ENCODE peak calls at places on chromosomes 1 and 21, in ten cellular contexts. One of them, this sample, is unnamed.

GRCh38 chr1:67814121-67814772 is 19.0 kb downstream of the GNG12 start:
- DNase-seq in NAMALWA: no peak
- DNase-seq in Calu3: no peak
- DNase-seq in fibroblast of lung: peak
- DNase-seq in NCI-H1092 treated with DMSO at 0.1 percent for 48 hours: no peak
- DNase-seq in stimulated activated CD4-positive, alpha-beta T cell treated with anti-CD3 and anti-CD28 coated beads, Interleukin-4, amount 100 ng/mL, for 1 hour: no peak
- DNase-seq in posterior vena cava: no peak
- DNase-seq in RCC 7860: no peak
- DNase-seq in HT-29: peak
- DNase-seq in iPS-NIHi11: no peak
- DNase-seq in this sample: no peak

GRCh38 chr1:78833491-78833890 is 173.0 kb downstream of the ADGRL4 start:
- DNase-seq in NAMALWA: no peak
- DNase-seq in Calu3: peak
- DNase-seq in fibroblast of lung: peak
- DNase-seq in NCI-H1092 treated with DMSO at 0.1 percent for 48 hours: no peak
- DNase-seq in stimulated activated CD4-positive, alpha-beta T cell treated with anti-CD3 and anti-CD28 coated beads, Interleukin-4, amount 100 ng/mL, for 1 hour: no peak
- DNase-seq in posterior vena cava: no peak
- DNase-seq in RCC 7860: peak
- DNase-seq in HT-29: peak
- DNase-seq in iPS-NIHi11: no peak
- DNase-seq in this sample: peak

GRCh38 chr1:157137051-157137772 is 983 bp downstream of the ETV3 start:
- DNase-seq in NAMALWA: peak
- DNase-seq in Calu3: peak
- DNase-seq in fibroblast of lung: peak
- DNase-seq in NCI-H1092 treated with DMSO at 0.1 percent for 48 hours: no peak
- DNase-seq in stimulated activated CD4-positive, alpha-beta T cell treated with anti-CD3 and anti-CD28 coated beads, Interleukin-4, amount 100 ng/mL, for 1 hour: no peak
- DNase-seq in posterior vena cava: no peak
- DNase-seq in RCC 7860: no peak
- DNase-seq in HT-29: peak
- DNase-seq in iPS-NIHi11: peak
- DNase-seq in this sample: no peak

GRCh38 chr21:42056996-42057689 is 14.0 kb upstream of the UMODL1 start:
- DNase-seq in NAMALWA: no peak
- DNase-seq in Calu3: peak
- DNase-seq in fibroblast of lung: peak
- DNase-seq in NCI-H1092 treated with DMSO at 0.1 percent for 48 hours: peak
- DNase-seq in stimulated activated CD4-positive, alpha-beta T cell treated with anti-CD3 and anti-CD28 coated beads, Interleukin-4, amount 100 ng/mL, for 1 hour: no peak
- DNase-seq in posterior vena cava: peak
- DNase-seq in RCC 7860: no peak
- DNase-seq in HT-29: peak
- DNase-seq in iPS-NIHi11: no peak
- DNase-seq in this sample: no peak

GRCh38 chr1:54245501-54245900 is 45.5 kb downstream of the MRPL37 start:
- DNase-seq in NAMALWA: no peak
- DNase-seq in Calu3: no peak
- DNase-seq in fibroblast of lung: no peak
- DNase-seq in NCI-H1092 treated with DMSO at 0.1 percent for 48 hours: no peak
- DNase-seq in stimulated activated CD4-positive, alpha-beta T cell treated with anti-CD3 and anti-CD28 coated beads, Interleukin-4, amount 100 ng/mL, for 1 hour: no peak
- DNase-seq in posterior vena cava: no peak
- DNase-seq in RCC 7860: peak
- DNase-seq in HT-29: no peak
- DNase-seq in iPS-NIHi11: no peak
- DNase-seq in this sample: no peak

GRCh38 chr1:64539808-64540207 is 69.9 kb downstream of the CACHD1 start:
- DNase-seq in NAMALWA: no peak
- DNase-seq in Calu3: no peak
- DNase-seq in fibroblast of lung: peak
- DNase-seq in NCI-H1092 treated with DMSO at 0.1 percent for 48 hours: no peak
- DNase-seq in stimulated activated CD4-positive, alpha-beta T cell treated with anti-CD3 and anti-CD28 coated beads, Interleukin-4, amount 100 ng/mL, for 1 hour: no peak
- DNase-seq in posterior vena cava: no peak
- DNase-seq in RCC 7860: peak
- DNase-seq in HT-29: no peak
- DNase-seq in iPS-NIHi11: peak
- DNase-seq in this sample: peak

GRCh38 chr1:61910035-61910434 is 167.8 kb downstream of the PATJ start:
- DNase-seq in NAMALWA: no peak
- DNase-seq in Calu3: no peak
- DNase-seq in fibroblast of lung: no peak
- DNase-seq in NCI-H1092 treated with DMSO at 0.1 percent for 48 hours: no peak
- DNase-seq in stimulated activated CD4-positive, alpha-beta T cell treated with anti-CD3 and anti-CD28 coated beads, Interleukin-4, amount 100 ng/mL, for 1 hour: no peak
- DNase-seq in posterior vena cava: no peak
- DNase-seq in RCC 7860: no peak
- DNase-seq in HT-29: no peak
- DNase-seq in iPS-NIHi11: no peak
- DNase-seq in this sample: no peak

GRCh38 chr1:64183380-64183984 is 19.9 kb upstream of the UBE2U start:
- DNase-seq in NAMALWA: peak
- DNase-seq in Calu3: no peak
- DNase-seq in fibroblast of lung: peak
- DNase-seq in NCI-H1092 treated with DMSO at 0.1 percent for 48 hours: peak
- DNase-seq in stimulated activated CD4-positive, alpha-beta T cell treated with anti-CD3 and anti-CD28 coated beads, Interleukin-4, amount 100 ng/mL, for 1 hour: no peak
- DNase-seq in posterior vena cava: no peak
- DNase-seq in RCC 7860: no peak
- DNase-seq in HT-29: peak
- DNase-seq in iPS-NIHi11: peak
- DNase-seq in this sample: peak

GRCh38 chr1:35556494-35557117 is 597 bp downstream of the KIAA0319L start:
- DNase-seq in NAMALWA: peak
- DNase-seq in Calu3: no peak
- DNase-seq in fibroblast of lung: no peak
- DNase-seq in NCI-H1092 treated with DMSO at 0.1 percent for 48 hours: peak
- DNase-seq in stimulated activated CD4-positive, alpha-beta T cell treated with anti-CD3 and anti-CD28 coated beads, Interleukin-4, amount 100 ng/mL, for 1 hour: no peak
- DNase-seq in posterior vena cava: no peak
- DNase-seq in RCC 7860: no peak
- DNase-seq in HT-29: no peak
- DNase-seq in iPS-NIHi11: no peak
- DNase-seq in this sample: no peak

GRCh38 chr1:200042119-200042436 is 14.6 kb downstream of the NR5A2 start:
- DNase-seq in NAMALWA: no peak
- DNase-seq in Calu3: no peak
- DNase-seq in fibroblast of lung: no peak
- DNase-seq in NCI-H1092 treated with DMSO at 0.1 percent for 48 hours: no peak
- DNase-seq in stimulated activated CD4-positive, alpha-beta T cell treated with anti-CD3 and anti-CD28 coated beads, Interleukin-4, amount 100 ng/mL, for 1 hour: no peak
- DNase-seq in posterior vena cava: no peak
- DNase-seq in RCC 7860: no peak
- DNase-seq in HT-29: no peak
- DNase-seq in iPS-NIHi11: no peak
- DNase-seq in this sample: no peak

GRCh38 chr1:906532-907420 is 16.9 kb upstream of the SAMD11 start:
- DNase-seq in NAMALWA: peak
- DNase-seq in Calu3: no peak
- DNase-seq in fibroblast of lung: peak
- DNase-seq in NCI-H1092 treated with DMSO at 0.1 percent for 48 hours: no peak
- DNase-seq in stimulated activated CD4-positive, alpha-beta T cell treated with anti-CD3 and anti-CD28 coated beads, Interleukin-4, amount 100 ng/mL, for 1 hour: no peak
- DNase-seq in posterior vena cava: peak
- DNase-seq in RCC 7860: peak
- DNase-seq in HT-29: no peak
- DNase-seq in iPS-NIHi11: peak
- DNase-seq in this sample: no peak

GRCh38 chr1:163072658-163073057 is 3.5 kb downstream of the RGS4 start:
- DNase-seq in NAMALWA: no peak
- DNase-seq in Calu3: no peak
- DNase-seq in fibroblast of lung: no peak
- DNase-seq in NCI-H1092 treated with DMSO at 0.1 percent for 48 hours: no peak
- DNase-seq in stimulated activated CD4-positive, alpha-beta T cell treated with anti-CD3 and anti-CD28 coated beads, Interleukin-4, amount 100 ng/mL, for 1 hour: no peak
- DNase-seq in posterior vena cava: no peak
- DNase-seq in RCC 7860: peak
- DNase-seq in HT-29: no peak
- DNase-seq in iPS-NIHi11: no peak
- DNase-seq in this sample: no peak

GRCh38 chr1:59730759-59731478 is 83.8 kb upstream of the HOOK1 start:
- DNase-seq in NAMALWA: no peak
- DNase-seq in Calu3: peak
- DNase-seq in fibroblast of lung: peak
- DNase-seq in NCI-H1092 treated with DMSO at 0.1 percent for 48 hours: no peak
- DNase-seq in stimulated activated CD4-positive, alpha-beta T cell treated with anti-CD3 and anti-CD28 coated beads, Interleukin-4, amount 100 ng/mL, for 1 hour: no peak
- DNase-seq in posterior vena cava: peak
- DNase-seq in RCC 7860: peak
- DNase-seq in HT-29: peak
- DNase-seq in iPS-NIHi11: no peak
- DNase-seq in this sample: peak

GRCh38 chr21:45537111-45537745 is 5.0 kb downstream of the SLC19A1 start:
- DNase-seq in NAMALWA: no peak
- DNase-seq in Calu3: no peak
- DNase-seq in fibroblast of lung: no peak
- DNase-seq in NCI-H1092 treated with DMSO at 0.1 percent for 48 hours: no peak
- DNase-seq in stimulated activated CD4-positive, alpha-beta T cell treated with anti-CD3 and anti-CD28 coated beads, Interleukin-4, amount 100 ng/mL, for 1 hour: peak
- DNase-seq in posterior vena cava: peak
- DNase-seq in RCC 7860: no peak
- DNase-seq in HT-29: no peak
- DNase-seq in iPS-NIHi11: no peak
- DNase-seq in this sample: no peak

GRCh38 chr1:78825561-78825960 is 175.9 kb downstream of the IFI44 start:
- DNase-seq in NAMALWA: no peak
- DNase-seq in Calu3: no peak
- DNase-seq in fibroblast of lung: peak
- DNase-seq in NCI-H1092 treated with DMSO at 0.1 percent for 48 hours: no peak
- DNase-seq in stimulated activated CD4-positive, alpha-beta T cell treated with anti-CD3 and anti-CD28 coated beads, Interleukin-4, amount 100 ng/mL, for 1 hour: no peak
- DNase-seq in posterior vena cava: no peak
- DNase-seq in RCC 7860: no peak
- DNase-seq in HT-29: no peak
- DNase-seq in iPS-NIHi11: no peak
- DNase-seq in this sample: peak

GRCh38 chr1:21741206-21741605 is 41.7 kb downstream of the USP48 start:
- DNase-seq in NAMALWA: no peak
- DNase-seq in Calu3: no peak
- DNase-seq in fibroblast of lung: no peak
- DNase-seq in NCI-H1092 treated with DMSO at 0.1 percent for 48 hours: no peak
- DNase-seq in stimulated activated CD4-positive, alpha-beta T cell treated with anti-CD3 and anti-CD28 coated beads, Interleukin-4, amount 100 ng/mL, for 1 hour: no peak
- DNase-seq in posterior vena cava: no peak
- DNase-seq in RCC 7860: no peak
- DNase-seq in HT-29: no peak
- DNase-seq in iPS-NIHi11: no peak
- DNase-seq in this sample: no peak

GRCh38 chr1:118290046-118290445 is 105.0 kb upstream of the SPAG17 start:
- DNase-seq in NAMALWA: no peak
- DNase-seq in Calu3: no peak
- DNase-seq in fibroblast of lung: no peak
- DNase-seq in NCI-H1092 treated with DMSO at 0.1 percent for 48 hours: no peak
- DNase-seq in stimulated activated CD4-positive, alpha-beta T cell treated with anti-CD3 and anti-CD28 coated beads, Interleukin-4, amount 100 ng/mL, for 1 hour: no peak
- DNase-seq in posterior vena cava: no peak
- DNase-seq in RCC 7860: no peak
- DNase-seq in HT-29: no peak
- DNase-seq in iPS-NIHi11: no peak
- DNase-seq in this sample: no peak

GRCh38 chr1:68291763-68292384 is 59.6 kb upstream of the WLS start:
- DNase-seq in NAMALWA: no peak
- DNase-seq in Calu3: no peak
- DNase-seq in fibroblast of lung: peak
- DNase-seq in NCI-H1092 treated with DMSO at 0.1 percent for 48 hours: no peak
- DNase-seq in stimulated activated CD4-positive, alpha-beta T cell treated with anti-CD3 and anti-CD28 coated beads, Interleukin-4, amount 100 ng/mL, for 1 hour: no peak
- DNase-seq in posterior vena cava: no peak
- DNase-seq in RCC 7860: no peak
- DNase-seq in HT-29: no peak
- DNase-seq in iPS-NIHi11: no peak
- DNase-seq in this sample: no peak

GRCh38 chr1:100323428-100324106 is 28.7 kb upstream of the CDC14A start:
- DNase-seq in NAMALWA: no peak
- DNase-seq in Calu3: no peak
- DNase-seq in fibroblast of lung: no peak
- DNase-seq in NCI-H1092 treated with DMSO at 0.1 percent for 48 hours: no peak
- DNase-seq in stimulated activated CD4-positive, alpha-beta T cell treated with anti-CD3 and anti-CD28 coated beads, Interleukin-4, amount 100 ng/mL, for 1 hour: no peak
- DNase-seq in posterior vena cava: no peak
- DNase-seq in RCC 7860: no peak
- DNase-seq in HT-29: no peak
- DNase-seq in iPS-NIHi11: no peak
- DNase-seq in this sample: no peak

GRCh38 chr1:87039096-87039495 is 124.7 kb downstream of the HS2ST1 start:
- DNase-seq in NAMALWA: no peak
- DNase-seq in Calu3: no peak
- DNase-seq in fibroblast of lung: no peak
- DNase-seq in NCI-H1092 treated with DMSO at 0.1 percent for 48 hours: no peak
- DNase-seq in stimulated activated CD4-positive, alpha-beta T cell treated with anti-CD3 and anti-CD28 coated beads, Interleukin-4, amount 100 ng/mL, for 1 hour: no peak
- DNase-seq in posterior vena cava: no peak
- DNase-seq in RCC 7860: no peak
- DNase-seq in HT-29: no peak
- DNase-seq in iPS-NIHi11: no peak
- DNase-seq in this sample: no peak

GRCh38 chr21:36788116-36788515 is 89.2 kb downstream of the SIM2 start:
- DNase-seq in NAMALWA: no peak
- DNase-seq in Calu3: peak
- DNase-seq in fibroblast of lung: no peak
- DNase-seq in NCI-H1092 treated with DMSO at 0.1 percent for 48 hours: no peak
- DNase-seq in stimulated activated CD4-positive, alpha-beta T cell treated with anti-CD3 and anti-CD28 coated beads, Interleukin-4, amount 100 ng/mL, for 1 hour: no peak
- DNase-seq in posterior vena cava: no peak
- DNase-seq in RCC 7860: peak
- DNase-seq in HT-29: peak
- DNase-seq in iPS-NIHi11: no peak
- DNase-seq in this sample: no peak

GRCh38 chr21:33870768-33871167 is 44.8 kb downstream of the ATP5PO start:
- DNase-seq in NAMALWA: no peak
- DNase-seq in Calu3: no peak
- DNase-seq in fibroblast of lung: no peak
- DNase-seq in NCI-H1092 treated with DMSO at 0.1 percent for 48 hours: no peak
- DNase-seq in stimulated activated CD4-positive, alpha-beta T cell treated with anti-CD3 and anti-CD28 coated beads, Interleukin-4, amount 100 ng/mL, for 1 hour: no peak
- DNase-seq in posterior vena cava: peak
- DNase-seq in RCC 7860: no peak
- DNase-seq in HT-29: no peak
- DNase-seq in iPS-NIHi11: no peak
- DNase-seq in this sample: no peak

GRCh38 chr21:45167796-45168222 is 93.4 kb downstream of the ADARB1 start:
- DNase-seq in NAMALWA: no peak
- DNase-seq in Calu3: no peak
- DNase-seq in fibroblast of lung: peak
- DNase-seq in NCI-H1092 treated with DMSO at 0.1 percent for 48 hours: no peak
- DNase-seq in stimulated activated CD4-positive, alpha-beta T cell treated with anti-CD3 and anti-CD28 coated beads, Interleukin-4, amount 100 ng/mL, for 1 hour: no peak
- DNase-seq in posterior vena cava: no peak
- DNase-seq in RCC 7860: no peak
- DNase-seq in HT-29: no peak
- DNase-seq in iPS-NIHi11: no peak
- DNase-seq in this sample: peak

GRCh38 chr1:12339861-12340557 is 110.2 kb downstream of the VPS13D start:
- DNase-seq in NAMALWA: peak
- DNase-seq in Calu3: no peak
- DNase-seq in fibroblast of lung: no peak
- DNase-seq in NCI-H1092 treated with DMSO at 0.1 percent for 48 hours: peak
- DNase-seq in stimulated activated CD4-positive, alpha-beta T cell treated with anti-CD3 and anti-CD28 coated beads, Interleukin-4, amount 100 ng/mL, for 1 hour: no peak
- DNase-seq in posterior vena cava: no peak
- DNase-seq in RCC 7860: no peak
- DNase-seq in HT-29: no peak
- DNase-seq in iPS-NIHi11: no peak
- DNase-seq in this sample: no peak

GRCh38 chr1:23224721-23225648 is 7.7 kb upstream of the HTR1D start:
- DNase-seq in NAMALWA: no peak
- DNase-seq in Calu3: no peak
- DNase-seq in fibroblast of lung: peak
- DNase-seq in NCI-H1092 treated with DMSO at 0.1 percent for 48 hours: no peak
- DNase-seq in stimulated activated CD4-positive, alpha-beta T cell treated with anti-CD3 and anti-CD28 coated beads, Interleukin-4, amount 100 ng/mL, for 1 hour: no peak
- DNase-seq in posterior vena cava: no peak
- DNase-seq in RCC 7860: no peak
- DNase-seq in HT-29: peak
- DNase-seq in iPS-NIHi11: no peak
- DNase-seq in this sample: no peak

GRCh38 chr1:46202975-46203737 is at the start of gene LURAP1:
- DNase-seq in NAMALWA: peak
- DNase-seq in Calu3: no peak
- DNase-seq in fibroblast of lung: peak
- DNase-seq in NCI-H1092 treated with DMSO at 0.1 percent for 48 hours: no peak
- DNase-seq in stimulated activated CD4-positive, alpha-beta T cell treated with anti-CD3 and anti-CD28 coated beads, Interleukin-4, amount 100 ng/mL, for 1 hour: peak
- DNase-seq in posterior vena cava: peak
- DNase-seq in RCC 7860: no peak
- DNase-seq in HT-29: no peak
- DNase-seq in iPS-NIHi11: peak
- DNase-seq in this sample: peak

GRCh38 chr1:67850151-67850551 is 16.9 kb upstream of the GNG12 start:
- DNase-seq in NAMALWA: peak
- DNase-seq in Calu3: peak
- DNase-seq in fibroblast of lung: peak
- DNase-seq in NCI-H1092 treated with DMSO at 0.1 percent for 48 hours: peak
- DNase-seq in stimulated activated CD4-positive, alpha-beta T cell treated with anti-CD3 and anti-CD28 coated beads, Interleukin-4, amount 100 ng/mL, for 1 hour: no peak
- DNase-seq in posterior vena cava: no peak
- DNase-seq in RCC 7860: peak
- DNase-seq in HT-29: peak
- DNase-seq in iPS-NIHi11: peak
- DNase-seq in this sample: no peak

GRCh38 chr1:111197598-111198289 is 2.7 kb downstream of the DENND2D start:
- DNase-seq in NAMALWA: peak
- DNase-seq in Calu3: peak
- DNase-seq in fibroblast of lung: no peak
- DNase-seq in NCI-H1092 treated with DMSO at 0.1 percent for 48 hours: no peak
- DNase-seq in stimulated activated CD4-positive, alpha-beta T cell treated with anti-CD3 and anti-CD28 coated beads, Interleukin-4, amount 100 ng/mL, for 1 hour: peak
- DNase-seq in posterior vena cava: peak
- DNase-seq in RCC 7860: no peak
- DNase-seq in HT-29: peak
- DNase-seq in iPS-NIHi11: peak
- DNase-seq in this sample: no peak

This sample was measured in skeletal muscle cell.